ENCODE peak calls at places on chromosomes 1 and 21, in six cellular contexts. R is GM12878, T is HepG2, V is HL-60, H is K562, M is H1. K is an unnamed sample.

GRCh38 chr1:58572691-58573090 is 4.4 kb downstream of the TACSTD2 start:
- DNase-seq in R (no peak), M (peak; percentile 40), T (no peak), H (no peak), V (no peak), K (no peak)

GRCh38 chr1:183124259-183124658 is 61.8 kb upstream of the LAMC2 start:
- DNase-seq in R (no peak), T (no peak), M (no peak), V (no peak), H (no peak), K (peak; percentile 7)

GRCh38 chr1:214496126-214496525 is 55.3 kb downstream of the PTPN14 start:
- DNase-seq in R (no peak), M (no peak), V (no peak), H (no peak), T (no peak), K (no peak)

GRCh38 chr1:194358208-194358581 is 1171.8 kb upstream of the B3GALT2 start:
- DNase-seq in V (no peak), R (no peak), M (no peak), T (no peak), H (no peak), K (no peak)

GRCh38 chr1:226406401-226406881 is 1.5 kb downstream of the PARP1 start:
- DNase-seq in M (no peak), H (no peak), T (peak; percentile 30), V (peak; percentile 47), R (no peak), K (no peak)

GRCh38 chr1:41394918-41395598 is 33.8 kb downstream of the FOXO6 start:
- DNase-seq in R (no peak), V (no peak), H (peak; percentile 30), M (peak; percentile 81), T (no peak), K (peak; percentile 67)

GRCh38 chr1:15106608-15107007 is 46.9 kb upstream of the TMEM51 start:
- DNase-seq in H (no peak), R (no peak), V (no peak), T (no peak), M (no peak), K (no peak)

GRCh38 chr1:54973205-54973921 is 7.1 kb upstream of the TMEM61 start:
- DNase-seq in R (no peak), H (no peak), V (no peak), M (no peak), T (peak; percentile 40), K (peak; percentile 65)

GRCh38 chr1:4691766-4692405 is 37.5 kb downstream of the AJAP1 start:
- DNase-seq in H (no peak), V (no peak), M (no peak), R (no peak), T (no peak), K (no peak)

GRCh38 chr1:238950786-238951185 is 435.6 kb upstream of the CHRM3 start:
- DNase-seq in M (no peak), T (no peak), H (no peak), R (no peak), V (no peak), K (no peak)

GRCh38 chr1:153577624-153578051 is 12.0 kb upstream of the S100A2 start:
- DNase-seq in V (no peak), R (no peak), T (no peak), H (no peak), M (no peak), K (no peak)

GRCh38 chr1:109793486-109794318 is 30.0 kb upstream of the EPS8L3 start:
- DNase-seq in M (no peak), H (no peak), V (peak; percentile 39), T (no peak), R (no peak), K (peak; percentile 58)

GRCh38 chr1:18468570-18468969 is 12.2 kb upstream of the KLHDC7A start:
- DNase-seq in V (no peak), T (no peak), M (no peak), R (no peak), H (no peak), K (no peak)

GRCh38 chr1:37124501-37124900 is 90.2 kb upstream of the GRIK3 start:
- DNase-seq in M (no peak), H (no peak), R (no peak), T (no peak), V (no peak), K (peak; percentile 43)

GRCh38 chr21:36544545-36544944 is 64.6 kb upstream of the CLDN14 start:
- DNase-seq in M (no peak), V (no peak), T (no peak), H (no peak), R (no peak), K (peak; percentile 40)

GRCh38 chr1:212244441-212244840 is 40.8 kb upstream of the PPP2R5A start:
- DNase-seq in T (peak; percentile 58), V (no peak), H (no peak), R (no peak), M (no peak), K (no peak)

GRCh38 chr1:18618546-18619466 is 11.8 kb upstream of the PAX7 start:
- DNase-seq in M (no peak), H (no peak), V (no peak), R (no peak), T (peak; percentile 10), K (no peak)

GRCh38 chr1:185646202-185646683 is 87.9 kb upstream of the HMCN1 start:
- DNase-seq in M (no peak), T (peak; percentile 99), R (no peak), H (no peak), V (no peak), K (peak; percentile 37)

GRCh38 chr1:182446033-182446669 is 3.8 kb upstream of the RGSL1 start:
- DNase-seq in T (peak; percentile 39), R (peak; percentile 26), V (peak; percentile 56), M (peak; percentile 58), H (peak; percentile 63), K (peak; percentile 66)

GRCh38 chr21:24112020-24112419 is 1495.3 kb downstream of the MRPL39 start:
- DNase-seq in H (no peak), T (no peak), M (no peak), V (no peak), R (no peak), K (no peak)

GRCh38 chr1:205974712-205975111 is 28.5 kb downstream of the RAB7B start:
- DNase-seq in V (no peak), R (no peak), H (no peak), T (no peak), M (no peak), K (no peak)

GRCh38 chr1:205976708-205977107 is 26.5 kb downstream of the RAB7B start:
- DNase-seq in V (no peak), R (no peak), T (peak; percentile 76), H (no peak), M (no peak), K (no peak)

GRCh38 chr1:205973377-205974232 is 29.6 kb downstream of the RAB7B start:
- DNase-seq in V (no peak), T (no peak), R (no peak), M (no peak), H (no peak), K (no peak)

GRCh38 chr1:205976036-205976435 is 27.2 kb downstream of the RAB7B start:
- DNase-seq in H (no peak), T (no peak), M (no peak), R (no peak), V (no peak), K (no peak)

DNA sequence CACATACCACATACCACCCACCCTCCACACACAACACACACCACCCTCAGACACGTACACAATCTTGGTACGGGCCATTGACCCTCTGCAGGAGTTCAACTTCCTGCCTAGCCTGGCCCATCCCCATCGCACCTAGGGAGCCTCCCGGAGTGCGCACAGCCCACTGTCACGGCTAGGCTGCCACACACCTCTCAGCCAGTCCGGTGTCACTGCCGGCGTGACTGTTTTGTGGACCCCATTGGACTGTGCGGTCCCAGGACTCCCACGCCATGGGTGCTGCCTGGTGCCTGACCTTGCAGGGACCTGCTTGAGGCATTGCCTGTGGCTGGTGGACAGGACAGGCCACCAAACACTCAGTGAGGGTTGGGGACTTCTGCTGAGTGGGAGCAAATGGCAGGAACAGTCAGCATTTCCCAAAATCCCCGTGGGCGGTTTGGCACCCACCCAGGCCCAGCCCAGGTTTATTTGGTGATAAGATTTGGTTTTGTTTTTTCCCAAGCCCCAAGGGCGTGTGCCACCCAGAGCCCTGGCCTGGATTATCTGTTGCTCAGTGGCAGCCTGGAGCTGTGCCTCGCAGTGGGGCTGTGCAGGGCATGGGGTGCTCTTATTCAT is 27.7 kb downstream of the RAB7B start:
- DNase-seq in V (no peak), R (no peak), H (no peak), T (no peak), M (no peak), K (peak; percentile 39)
- TF ChIP-seq GABPA in V (no peak), R (no peak), H (no peak), T (no peak), M (no peak), K (no peak)

GRCh38 chr1:234270581-234271242 is 102.5 kb upstream of the COA6 start:
- DNase-seq in T (no peak), V (no peak), R (no peak), M (no peak), H (no peak), K (no peak)
- TF ChIP-seq GABPA in T (no peak), V (no peak), R (no peak), M (no peak), H (no peak), K (no peak)

DNA sequence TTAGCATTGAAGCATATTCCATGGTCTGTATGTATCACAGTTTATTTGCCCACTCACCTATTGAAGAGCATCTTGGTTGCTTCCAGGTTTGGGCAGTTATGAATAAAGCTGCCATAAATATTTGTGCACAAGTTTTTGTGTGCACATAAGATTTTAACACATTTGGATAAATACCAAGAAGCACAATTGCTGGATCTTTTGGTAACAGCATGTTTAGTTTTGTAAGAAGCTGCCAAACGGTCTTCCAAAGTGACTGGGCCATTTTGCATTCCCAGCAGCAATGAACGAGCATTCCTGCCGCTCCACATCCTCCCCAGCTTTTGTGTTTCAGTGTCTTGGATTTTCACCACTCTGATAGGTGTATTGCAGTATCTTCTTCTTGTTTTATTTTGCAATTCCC is 62.7 kb downstream of the PDE9A start:
- DNase-seq in R (no peak), T (no peak), V (no peak), M (no peak), H (no peak), K (no peak)
- TF ChIP-seq GABPA in R (no peak), T (no peak), V (no peak), M (no peak), H (no peak), K (no peak)

GRCh38 chr1:202661136-202661845 is 49.0 kb downstream of the SYT2 start:
- DNase-seq in H (no peak), R (no peak), V (peak; percentile 11), M (no peak), T (no peak), K (no peak)

GRCh38 chr1:202664083-202664482 is 46.2 kb downstream of the SYT2 start:
- DNase-seq in M (no peak), T (no peak), V (no peak), H (no peak), R (no peak), K (no peak)

GRCh38 chr1:202663141-202663540 is 47.1 kb downstream of the SYT2 start:
- DNase-seq in V (no peak), R (no peak), H (no peak), T (no peak), M (no peak), K (no peak)

GRCh38 chr1:202659974-202660373 is 50.3 kb downstream of the SYT2 start:
- DNase-seq in M (no peak), T (no peak), V (peak; percentile 16), H (no peak), R (no peak), K (no peak)

DNA sequence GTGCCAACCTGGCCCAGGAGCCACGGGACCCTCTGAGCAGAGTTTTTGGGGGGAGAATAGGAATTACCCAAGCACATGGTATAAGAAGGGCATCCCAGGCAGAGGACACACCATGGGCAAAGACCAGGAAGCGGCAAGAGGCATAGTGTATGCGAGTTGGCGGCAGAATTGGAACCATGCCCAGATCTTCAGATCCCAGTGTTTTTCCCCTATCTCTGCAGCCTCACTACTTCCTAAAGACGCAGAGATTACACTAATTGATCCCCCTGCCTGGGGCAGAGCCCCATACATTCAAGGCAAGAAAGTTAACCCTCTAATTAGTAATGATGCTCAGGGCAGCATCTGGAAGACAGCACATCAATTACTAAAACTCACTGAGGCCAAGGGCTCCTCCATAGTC is 48.2 kb downstream of the SYT2 start:
- DNase-seq in R (no peak), V (no peak), T (no peak), M (no peak), H (no peak), K (peak; percentile 62)
- TF ChIP-seq GABPA in R (no peak), V (no peak), T (no peak), M (no peak), H (no peak), K (no peak)